ENCODE peak calls at places on chromosomes 5 and 9, in seven cellular contexts. O, G, Z, E, J, Q and P are unnamed samples.

GRCh38 chr5:173235499-173236394 is 741 bp upstream of the NKX2-5 start:
- DNase-seq in Z (no peak), Q (no peak), E (no peak), G (no peak), O (no peak), J (no peak), P (peak; percentile 26)

GRCh38 chr5:161580621-161581020 is 34.1 kb upstream of the GABRB2 start:
- DNase-seq in Z (no peak), G (no peak), O (no peak), Q (no peak), J (no peak), E (no peak), P (no peak)

GRCh38 chr5:69512740-69513260 is 20.2 kb downstream of the OCLN start:
- DNase-seq in O (peak; percentile 93), Z (no peak), Q (no peak), E (peak; percentile 81), G (no peak), J (no peak), P (no peak)

GRCh38 chr5:162683280-162683679 is 615.7 kb downstream of the GABRG2 start:
- DNase-seq in Q (no peak), O (no peak), E (no peak), J (no peak), G (no peak), Z (no peak), P (no peak)

GRCh38 chr5:139808481-139809330 is 13.1 kb downstream of the PSD2 start:
- DNase-seq in Z (peak; percentile 65), E (peak; percentile 35), G (no peak), J (peak; percentile 77), Q (peak; percentile 43), O (peak; percentile 24), P (peak; percentile 70)

GRCh38 chr5:94545870-94546625 is 72.4 kb downstream of the KIAA0825 start:
- DNase-seq in J (no peak), G (no peak), Q (no peak), E (no peak), O (no peak), Z (no peak), P (no peak)

GRCh38 chr5:40409600-40409999 is 270.1 kb upstream of the PTGER4 start:
- DNase-seq in O (no peak), J (no peak), Q (peak; percentile 57), Z (peak; percentile 62), G (no peak), E (no peak), P (no peak)

GRCh38 chr9:7094052-7094451 is 336.3 kb downstream of the KDM4C start:
- DNase-seq in J (peak; percentile 9), Z (no peak), O (peak; percentile 24), E (peak; percentile 11), Q (no peak), G (no peak), P (no peak)

GRCh38 chr9:128920381-128921058 is at the start of gene PHYHD1:
- DNase-seq in G (no peak), Q (no peak), J (no peak), O (peak; percentile 61), E (peak; percentile 81), Z (no peak), P (no peak)

GRCh38 chr5:97726106-97726505 is 543.1 kb upstream of the RIOK2 start:
- DNase-seq in E (no peak), J (no peak), Z (no peak), Q (no peak), G (no peak), O (no peak), P (no peak)

GRCh38 chr9:21607576-21607975 is 125.5 kb upstream of the IFNE start:
- DNase-seq in Z (no peak), O (no peak), Q (no peak), J (no peak), E (no peak), G (no peak), P (no peak)

GRCh38 chr5:10652151-10652550 is 88.3 kb downstream of the ANKRD33B start:
- DNase-seq in G (no peak), J (no peak), Z (no peak), Q (no peak), E (no peak), O (peak; percentile 59), P (no peak)

GRCh38 chr5:169503899-169504298 is 79.7 kb upstream of the SPDL1 start:
- DNase-seq in Q (no peak), G (no peak), O (no peak), Z (no peak), J (no peak), E (no peak), P (no peak)

GRCh38 chr5:139190125-139190524 is 8.0 kb downstream of the SIL1 start:
- DNase-seq in J (no peak), Z (no peak), G (no peak), E (peak; percentile 95), Q (no peak), O (peak; percentile 95), P (no peak)

GRCh38 chr9:134698587-134699342 is 57.2 kb downstream of the COL5A1 start:
- DNase-seq in Z (peak; percentile 72), G (no peak), E (peak; percentile 58), O (peak; percentile 36), J (peak; percentile 77), Q (peak; percentile 62), P (peak; percentile 83)

GRCh38 chr5:4905674-4906528 is 234.2 kb upstream of the ADAMTS16 start:
- DNase-seq in Q (peak; percentile 72), Z (no peak), G (no peak), E (no peak), J (peak; percentile 25), O (no peak), P (no peak)

GRCh38 chr5:56637321-56637920 is 177.9 kb upstream of the MAP3K1 start:
- DNase-seq in O (peak; percentile 52), Z (no peak), E (peak; percentile 23), Q (no peak), G (no peak), J (no peak), P (no peak)

GRCh38 chr9:114484854-114485443 is 20.3 kb downstream of the WHRN start:
- DNase-seq in G (no peak), E (peak; percentile 73), O (peak; percentile 87), Z (peak; percentile 72), J (peak; percentile 65), Q (no peak), P (peak; percentile 65)

GRCh38 chr9:341634-342421 is 127.2 kb downstream of the DOCK8 start:
- DNase-seq in Z (no peak), E (no peak), Q (no peak), O (no peak), J (no peak), G (no peak), P (no peak)

GRCh38 chr5:6638236-6638635 is 5.0 kb downstream of the SRD5A1 start:
- DNase-seq in E (no peak), O (no peak), Q (no peak), J (no peak), G (no peak), Z (no peak), P (no peak)

GRCh38 chr5:6634788-6635430 is 1.7 kb downstream of the SRD5A1 start:
- DNase-seq in Z (no peak), E (no peak), O (peak; percentile 45), J (no peak), G (no peak), Q (no peak), P (no peak)

GRCh38 chr5:6637590-6637989 is 4.3 kb downstream of the SRD5A1 start:
- DNase-seq in J (no peak), O (no peak), G (no peak), Z (no peak), E (no peak), Q (no peak), P (no peak)

GRCh38 chr5:6637022-6637421 is 3.8 kb downstream of the SRD5A1 start:
- DNase-seq in G (no peak), E (no peak), Q (no peak), J (no peak), O (no peak), Z (no peak), P (no peak)

DNA sequence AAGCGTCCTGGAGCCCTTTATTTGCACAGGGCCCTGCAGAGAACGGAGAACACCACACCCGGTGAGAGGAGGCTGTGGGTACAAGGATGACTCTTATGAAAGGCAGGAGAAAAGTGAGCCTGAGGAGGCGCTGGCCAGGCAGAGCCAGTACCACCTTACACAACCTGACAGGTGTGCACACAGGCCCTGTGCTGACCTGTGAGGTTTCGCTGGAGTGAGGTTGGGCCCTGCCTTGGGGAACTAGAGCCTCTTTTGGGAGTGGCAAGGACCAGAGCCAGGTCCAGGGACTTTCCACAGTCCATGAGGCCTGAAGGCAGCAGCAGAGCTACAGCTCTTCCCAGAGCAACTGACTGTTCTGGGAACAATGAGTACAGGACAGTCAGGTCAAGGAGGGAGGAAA is 3.1 kb downstream of the SRD5A1 start:
- DNase-seq in E (no peak), Z (no peak), O (no peak), J (no peak), Q (no peak), G (no peak), P (no peak)
- TF ChIP-seq CTCF in E (no peak), Z (no peak), O (no peak), J (no peak), Q (no peak), G (no peak), P (no peak)

GRCh38 chr9:111965566-111966019 is 69.0 kb downstream of the UGCG start:
- DNase-seq in G (peak; percentile 99), J (no peak), Q (no peak), O (peak; percentile 99), E (peak; percentile 85), Z (no peak), P (peak; percentile 61)
- TF ChIP-seq CTCF in G (no peak), J (no peak), Q (no peak), O (peak; percentile 22), E (no peak), Z (no peak), P (no peak)

GRCh38 chr9:96186601-96187011 is 115.4 kb downstream of the HSD17B3 start:
- DNase-seq in Q (peak; percentile 78), Z (no peak), E (peak; percentile 36), G (no peak), O (no peak), J (no peak), P (no peak)
- TF ChIP-seq CTCF in Q (no peak), Z (no peak), E (no peak), G (no peak), O (no peak), J (no peak), P (no peak)

GRCh38 chr5:151047814-151048425 is 27.5 kb downstream of the GPX3 start:
- DNase-seq in E (peak; percentile 24), J (peak; percentile 53), Q (peak; percentile 38), G (no peak), O (no peak), Z (peak; percentile 47), P (peak; percentile 41)
- TF ChIP-seq CTCF in E (peak; percentile 98), J (peak; percentile 98), Q (peak; percentile 58), G (peak; percentile 89), O (peak; percentile 60), Z (peak; percentile 71), P (peak; percentile 74)

GRCh38 chr5:80686757-80687156 is 32.0 kb upstream of the DHFR start:
- DNase-seq in O (peak; percentile 36), E (peak; percentile 32), Q (no peak), G (no peak), Z (no peak), J (no peak), P (no peak)
- TF ChIP-seq CTCF in O (peak; percentile 58), E (peak; percentile 32), Q (no peak), G (no peak), Z (peak; percentile 25), J (peak; percentile 18), P (no peak)